ENCODE peak calls at places on chromosomes 1 and 21, in six cellular contexts. G is body of pancreas, J is fibroblast of lung, A is heart left ventricle, O is cardiac muscle cell, B is OCI-LY7. N is an unnamed sample.

GRCh38 chr1:109617291-109617801 is 2.1 kb downstream of the GNAT2 start:
- DNase-seq in B (peak; percentile 25), O (no peak), A (peak; percentile 11), J (peak; percentile 97), G (peak; percentile 46), N (no peak)

GRCh38 chr21:21907271-21907670 is 909.1 kb downstream of the NCAM2 start:
- DNase-seq in G (no peak), J (no peak), B (no peak), A (no peak), O (no peak), N (no peak)

GRCh38 chr1:54949971-54950360 is 30.5 kb upstream of the TMEM61 start:
- DNase-seq in J (peak; percentile 21), A (no peak), G (no peak), O (no peak), B (no peak), N (no peak)

GRCh38 chr1:111955755-111956154 is 33.7 kb downstream of the KCND3 start:
- DNase-seq in G (no peak), O (no peak), B (no peak), J (peak; percentile 10), A (no peak), N (peak; percentile 72)

GRCh38 chr1:48898894-48899293 is 122.2 kb upstream of the BEND5 start:
- DNase-seq in J (no peak), A (no peak), O (no peak), B (no peak), G (no peak), N (peak; percentile 66)

GRCh38 chr1:162391790-162392563 is 10.4 kb downstream of the C1orf226 start:
- DNase-seq in J (peak; percentile 43), G (peak; percentile 45), B (peak; percentile 35), O (peak; percentile 48), A (no peak), N (peak; percentile 44)

GRCh38 chr1:119718969-119719368 is 7.2 kb downstream of the PHGDH start:
- DNase-seq in B (no peak), J (no peak), G (peak; percentile 83), A (no peak), O (no peak), N (no peak)

GRCh38 chr21:45454924-45455315 is 50.0 kb downstream of the COL18A1 start:
- DNase-seq in O (no peak), B (no peak), A (no peak), G (no peak), J (peak; percentile 41), N (peak; percentile 55)

GRCh38 chr1:8818325-8818775 is 910 bp upstream of the RERE start:
- DNase-seq in A (peak; percentile 33), O (no peak), G (peak; percentile 48), J (peak; percentile 75), B (no peak), N (no peak)

GRCh38 chr1:21325231-21325718 is 35.0 kb upstream of the ECE1 start:
- DNase-seq in G (no peak), B (peak; percentile 63), J (no peak), O (no peak), A (no peak), N (no peak)

GRCh38 chr1:9167638-9168037 is 38.7 kb upstream of the GPR157 start:
- DNase-seq in G (no peak), B (no peak), J (no peak), A (no peak), O (no peak), N (no peak)

GRCh38 chr1:156476501-156477298 is 23.9 kb downstream of the MEF2D start:
- DNase-seq in O (no peak), J (peak; percentile 86), A (peak; percentile 51), B (no peak), G (no peak), N (no peak)

GRCh38 chr1:212652609-212653008 is 44.0 kb downstream of the ATF3 start:
- DNase-seq in B (peak; percentile 10), A (no peak), J (no peak), G (no peak), O (no peak), N (no peak)

GRCh38 chr1:109331113-109331512 is 24.3 kb upstream of the MYBPHL start:
- DNase-seq in G (no peak), A (no peak), O (no peak), B (peak; percentile 15), J (no peak), N (no peak)

GRCh38 chr1:20358761-20359263 is 68.1 kb downstream of the VWA5B1 start:
- DNase-seq in B (no peak), O (peak; percentile 91), G (peak; percentile 92), J (peak; percentile 61), A (peak; percentile 73), N (peak; percentile 43)

GRCh38 chr1:101006553-101006952 is 19.0 kb downstream of the DPH5 start:
- DNase-seq in O (no peak), G (no peak), B (no peak), J (no peak), A (no peak), N (no peak)

GRCh38 chr1:32115496-32115895 is 7.6 kb downstream of the KPNA6 start:
- DNase-seq in B (no peak), J (no peak), O (no peak), G (no peak), A (no peak), N (no peak)

GRCh38 chr1:15966956-15967344 is 9.0 kb downstream of the ZBTB17 start:
- DNase-seq in B (no peak), O (no peak), J (no peak), G (no peak), A (no peak), N (no peak)

GRCh38 chr1:229203991-229204632 is 66.8 kb upstream of the RAB4A start:
- DNase-seq in O (no peak), B (no peak), A (no peak), G (no peak), J (no peak), N (no peak)

GRCh38 chr21:41847066-41847804 is 31.9 kb downstream of the PRDM15 start:
- DNase-seq in G (no peak), O (peak; percentile 24), J (no peak), B (no peak), A (no peak), N (no peak)

GRCh38 chr1:245173446-245174178 is 18.8 kb downstream of the KIF26B start:
- DNase-seq in O (no peak), A (no peak), J (peak; percentile 44), G (no peak), B (no peak), N (no peak)

GRCh38 chr1:33997127-33998047 is 133.5 kb downstream of the HMGB4 start:
- DNase-seq in G (no peak), J (peak; percentile 50), A (no peak), B (no peak), O (no peak), N (no peak)

GRCh38 chr1:43008425-43009108 is 49.9 kb upstream of the SLC2A1 start:
- DNase-seq in G (no peak), O (peak; percentile 41), B (no peak), A (no peak), J (no peak), N (no peak)

GRCh38 chr1:43009274-43009673 is 50.6 kb upstream of the SLC2A1 start:
- DNase-seq in G (no peak), O (no peak), A (no peak), J (no peak), B (peak; percentile 11), N (no peak)

GRCh38 chr1:43007377-43008105 is 48.9 kb upstream of the SLC2A1 start:
- DNase-seq in J (no peak), A (no peak), B (no peak), O (peak; percentile 17), G (peak; percentile 28), N (peak; percentile 82)

GRCh38 chr1:43005460-43006351 is 47.0 kb upstream of the SLC2A1 start:
- DNase-seq in O (peak; percentile 74), G (no peak), J (no peak), A (no peak), B (no peak), N (no peak)

GRCh38 chr1:43008106-43008424 is 49.4 kb upstream of the SLC2A1 start:
- DNase-seq in O (no peak), B (no peak), J (no peak), G (no peak), A (no peak), N (no peak)
- H3K27ac ChIP-seq in O (peak overlapping the region; percentile 18), B (no peak overlapping the region), J (no peak overlapping the region), G (no peak overlapping the region), A (no peak overlapping the region), N (no peak overlapping the region)

DNA sequence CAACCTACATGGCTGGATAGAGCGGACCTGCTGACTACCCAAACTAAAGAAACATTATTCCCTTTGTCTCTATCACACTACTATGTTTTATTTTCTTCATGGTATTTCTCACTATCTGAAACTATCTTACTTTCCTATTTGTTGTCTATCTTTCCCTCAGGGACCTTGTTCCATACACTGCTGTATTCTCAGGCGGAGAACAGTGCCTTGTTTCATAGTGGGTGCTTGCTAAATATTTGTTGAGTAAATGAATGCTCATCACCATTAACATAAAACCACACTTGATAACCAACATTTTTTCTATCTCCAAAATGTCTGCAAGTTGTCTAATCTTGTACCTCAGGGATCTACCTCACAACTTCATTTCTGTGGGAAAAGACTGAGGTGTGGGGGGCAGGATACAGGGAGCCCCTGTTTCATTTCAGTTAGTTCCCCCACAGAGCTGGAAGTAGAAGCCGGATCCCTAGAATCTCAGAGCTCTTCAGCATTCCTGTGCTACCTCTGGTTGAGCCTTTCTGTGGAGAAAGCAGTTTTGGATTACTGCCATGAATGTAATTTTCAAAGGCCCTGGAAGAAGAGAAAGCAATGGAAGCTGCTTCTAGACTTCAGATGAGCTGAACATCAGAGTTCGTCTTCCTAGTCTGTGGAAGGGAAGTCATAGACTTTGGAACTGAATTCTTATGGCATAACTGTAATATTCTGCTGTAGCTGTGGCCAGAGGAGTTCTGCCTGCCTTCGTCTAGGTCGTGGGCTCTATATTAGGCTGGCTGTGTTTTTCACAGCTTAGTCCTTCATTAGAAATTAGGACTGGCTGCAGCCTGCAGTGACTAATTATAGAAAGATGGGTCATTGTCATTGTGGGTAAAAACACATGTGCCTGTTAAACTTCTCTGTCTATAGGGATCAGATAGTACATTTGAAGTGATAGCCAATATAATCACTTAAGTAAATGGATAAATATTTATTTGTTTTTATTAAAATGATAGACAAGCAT is 293.2 kb upstream of the SGIP1 start:
- DNase-seq in A (no peak), G (no peak), J (peak; percentile 28), O (peak; percentile 14), B (no peak), N (no peak)
- H3K4me3 ChIP-seq in A (no peak overlapping the region), G (no peak overlapping the region), J (no peak overlapping the region), O (no peak overlapping the region), B (no peak overlapping the region), N (no peak overlapping the region)

GRCh38 chr1:1796466-1796865 is 18.2 kb upstream of the NADK start:
- DNase-seq in O (no peak), G (no peak), B (peak; percentile 43), J (no peak), A (no peak), N (no peak)

GRCh38 chr1:1788646-1789431 is 10.6 kb upstream of the NADK start:
- DNase-seq in G (no peak), O (peak; percentile 40), B (peak; percentile 45), J (no peak), A (no peak), N (no peak)

GRCh38 chr1:1797731-1798341 is 19.6 kb upstream of the NADK start:
- DNase-seq in B (peak; percentile 21), O (no peak), J (no peak), G (no peak), A (no peak), N (no peak)

GRCh38 chr1:1794999-1795398 is 16.7 kb upstream of the NADK start:
- DNase-seq in A (no peak), O (no peak), B (no peak), J (no peak), G (no peak), N (no peak)

GRCh38 chr1:1793481-1794244 is 15.4 kb upstream of the NADK start:
- DNase-seq in J (no peak), G (no peak), O (no peak), B (no peak), A (no peak), N (no peak)
- H3K4me1 ChIP-seq in J (no peaks in the 10 kb centered on the region), G (no peaks in the 10 kb centered on the region), O (no peaks in the 10 kb centered on the region), B (peaks cover 10% of the 10 kb centered on the region), A (no peaks in the 10 kb centered on the region), N (no peaks in the 10 kb centered on the region)

GRCh38 chr1:87336623-87337067 is 8.0 kb downstream of the LMO4 start:
- DNase-seq in O (no peak), G (no peak), J (no peak), B (no peak), A (no peak), N (no peak)
- H3K27ac ChIP-seq in O (no peak overlapping the region), G (no peak overlapping the region), J (peak overlapping the region; percentile 30), B (no peak overlapping the region), A (no peak overlapping the region), N (no peak overlapping the region)

N was measured in upper lobe of left lung.